ENCODE peak calls at places on chromosome 15, in five cellular contexts. Z is HepG2, B is H1, P is K562, I is GM12878. T is an unnamed sample.
A peak's percentile ranks its signal among the peaks of the same experiment; 100 is the strongest.

GRCh38 chr15:92840149-92840548 is 60.0 kb upstream of the CHD2 start:
- DNase-seq in B (no peak), P (no peak), I (no peak), Z (no peak), T (no peak)

GRCh38 chr15:57031605-57032004 is 113.2 kb downstream of the TCF12 start:
- DNase-seq in I (no peak), P (no peak), B (no peak), Z (no peak), T (peak; percentile 69)

GRCh38 chr15:56337084-56337725 is 28.0 kb upstream of the TEX9 start:
- DNase-seq in P (no peak), Z (no peak), I (no peak), B (no peak), T (no peak)

GRCh38 chr15:60618206-60618605 is 139.3 kb upstream of the ICE2 start:
- DNase-seq in B (no peak), Z (no peak), I (no peak), P (no peak), T (no peak)

GRCh38 chr15:82952156-82953081 is at the start of gene HOMER2:
- DNase-seq in B (peak; percentile 71), P (peak; percentile 66), Z (peak; percentile 10), I (no peak), T (peak; percentile 68)

GRCh38 chr15:64354683-64355558 is 1.1 kb downstream of the CSNK1G1 start:
- DNase-seq in B (no peak), I (no peak), P (no peak), Z (no peak), T (no peak)

GRCh38 chr15:25800761-25801515 is 62.2 kb downstream of the ATP10A start:
- DNase-seq in B (peak; percentile 16), I (no peak), Z (no peak), P (no peak), T (no peak)

GRCh38 chr15:57547243-57547755 is 44.4 kb upstream of the MYZAP start:
- DNase-seq in B (no peak), Z (no peak), P (no peak), I (no peak), T (no peak)

GRCh38 chr15:45101749-45102148 is 12.2 kb downstream of the DUOX2 start:
- DNase-seq in Z (no peak), P (no peak), B (no peak), I (no peak), T (no peak)

GRCh38 chr15:39404767-39405173 is 176.1 kb upstream of the THBS1 start:
- DNase-seq in I (no peak), B (no peak), Z (no peak), P (peak; percentile 22), T (no peak)

GRCh38 chr15:90143176-90143655 is 40.9 kb upstream of the IDH2 start:
- DNase-seq in P (peak; percentile 97), I (no peak), Z (no peak), B (peak; percentile 91), T (peak; percentile 95)

GRCh38 chr15:101248274-101248673 is 3.6 kb downstream of the CHSY1 start:
- DNase-seq in I (no peak), B (no peak), P (no peak), Z (no peak), T (no peak)

GRCh38 chr15:40280260-40281056 is 2.4 kb downstream of the ANKRD63 start:
- DNase-seq in P (no peak), B (peak; percentile 74), I (no peak), Z (no peak), T (peak; percentile 73)

GRCh38 chr15:58179206-58179605 is 41.0 kb downstream of the AQP9 start:
- DNase-seq in I (no peak), B (no peak), P (peak; percentile 35), Z (no peak), T (no peak)

GRCh38 chr15:40333922-40334492 is 6.7 kb downstream of the CCDC9B start:
- DNase-seq in Z (no peak), B (no peak), P (no peak), I (no peak), T (no peak)

GRCh38 chr15:33801954-33802353 is 166.3 kb upstream of the CHRM5 start:
- DNase-seq in I (no peak), P (no peak), Z (no peak), B (no peak), T (no peak)

GRCh38 chr15:74381190-74381453 is 13.7 kb upstream of the CYP11A1 start:
- DNase-seq in Z (no peak), I (no peak), P (no peak), B (no peak), T (no peak)

DNA sequence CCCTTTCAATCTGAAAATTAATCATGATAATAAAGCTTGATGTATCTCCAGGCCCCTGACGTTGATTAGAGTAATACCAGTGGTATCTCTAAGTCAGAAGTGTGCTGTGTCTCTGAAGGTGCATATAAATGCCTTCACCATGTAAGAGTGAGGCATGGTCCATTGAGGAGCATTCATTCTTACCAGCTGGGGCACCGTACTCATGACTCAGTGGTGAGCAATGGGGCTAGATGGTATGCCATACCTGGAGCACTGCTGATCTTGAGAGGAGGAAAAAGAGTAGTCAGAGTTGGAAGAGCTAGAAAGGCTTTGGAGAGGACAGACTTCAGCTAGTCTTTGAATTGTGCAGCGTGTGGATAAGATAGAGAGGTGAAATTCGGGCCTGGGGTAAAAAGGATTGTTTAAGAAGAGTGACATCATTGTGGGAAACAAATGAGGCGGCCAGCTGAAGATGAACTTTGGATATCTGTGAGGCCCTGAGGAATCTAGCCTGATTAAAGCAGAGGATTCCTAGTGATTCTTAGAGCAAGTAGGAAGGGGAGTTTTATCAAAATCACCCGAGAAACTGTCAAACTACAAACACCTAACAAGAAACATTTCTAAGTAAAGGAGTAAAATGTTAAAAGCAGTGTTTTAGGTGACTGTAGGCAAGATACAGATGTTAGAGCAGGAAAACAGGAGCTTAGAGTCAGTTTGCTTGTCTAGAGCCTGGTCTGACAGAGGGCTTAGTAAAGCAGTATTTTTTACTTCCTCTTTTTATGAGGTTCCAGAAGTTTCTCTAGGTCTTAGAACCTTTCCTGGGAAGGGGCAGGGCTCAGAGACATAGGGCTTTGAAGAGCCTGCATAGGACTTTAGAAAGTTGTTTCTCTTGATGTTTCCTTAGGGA is 13.6 kb downstream of the TMOD3 start:
- DNase-seq in I (no peak), Z (peak; percentile 71), P (no peak), B (no peak), T (no peak)
- TF ChIP-seq CREB1 in I (no peak), Z (no peak), P (no peak), B (no peak), T (no peak)

GRCh38 chr15:80778621-80778963 is 578 bp upstream of the CEMIP start:
- DNase-seq in B (no peak), I (no peak), P (no peak), Z (no peak), T (no peak)

GRCh38 chr15:80775340-80775739 is 3.8 kb upstream of the CEMIP start:
- DNase-seq in B (no peak), Z (no peak), I (no peak), P (no peak), T (no peak)

GRCh38 chr15:80777137-80777536 is 2.0 kb upstream of the CEMIP start:
- DNase-seq in Z (no peak), I (no peak), P (no peak), B (no peak), T (no peak)

GRCh38 chr15:80777836-80778620 is 1.1 kb upstream of the CEMIP start:
- DNase-seq in P (no peak), I (no peak), B (no peak), Z (no peak), T (no peak)

GRCh38 chr15:80776420-80777045 is 2.6 kb upstream of the CEMIP start:
- DNase-seq in Z (peak; percentile 62), P (peak; percentile 57), I (no peak), B (peak; percentile 83), T (peak; percentile 88)
- H2AFZ ChIP-seq in Z (no peak overlapping the region), P (no peak overlapping the region), I (no peak overlapping the region), B (peak overlapping the region; percentile 94), T (no peak overlapping the region)

DNA sequence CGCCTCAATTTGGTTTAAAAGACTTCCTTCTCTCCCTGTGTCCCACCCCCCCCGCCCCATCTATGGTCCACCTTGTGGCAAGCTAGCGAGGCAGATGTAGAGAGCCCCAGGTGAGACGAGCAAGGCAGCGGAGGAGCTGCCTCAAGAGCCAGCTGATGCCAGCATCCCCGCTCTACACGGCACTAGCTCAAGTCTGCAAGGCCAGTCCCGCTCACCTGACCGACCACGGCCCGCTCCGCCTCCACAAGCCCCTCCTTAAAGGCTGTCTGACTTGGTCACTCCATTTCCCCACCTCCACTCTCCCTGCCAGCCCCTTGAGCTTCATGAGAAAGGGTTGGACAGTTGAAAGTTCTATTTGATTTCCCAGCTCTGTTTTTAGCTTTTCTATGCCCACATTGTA is 56.2 kb upstream of the IGF1R start:
- DNase-seq in Z (no peak), B (peak; percentile 47), I (no peak), P (no peak), T (no peak)
- TF ChIP-seq CREB1 in Z (no peak), B (no peak), I (no peak), P (no peak), T (no peak)

DNA sequence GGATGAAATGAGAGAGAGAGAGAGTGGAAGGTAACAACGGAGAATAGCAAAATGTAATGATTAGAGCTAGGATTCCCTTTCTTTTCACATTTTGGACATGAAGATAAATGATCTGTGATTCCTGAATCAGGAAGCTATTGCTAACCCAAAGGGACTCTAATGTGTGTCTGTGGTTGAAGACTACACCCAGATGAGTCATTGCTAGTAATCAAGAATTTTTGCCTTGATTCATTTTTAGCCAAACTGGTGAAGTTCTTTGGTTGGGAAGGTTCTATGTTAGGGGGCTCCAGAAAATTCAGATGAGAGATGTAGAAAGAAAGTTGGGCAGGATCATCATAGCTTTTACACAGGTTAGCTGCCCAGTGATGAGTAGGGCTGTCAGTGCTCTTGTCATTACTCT is 116.4 kb downstream of the DUT start:
- DNase-seq in I (no peak), B (no peak), Z (no peak), P (no peak), T (no peak)
- H2AFZ ChIP-seq in I (no peak overlapping the region), B (no peak overlapping the region), Z (no peak overlapping the region), P (no peak overlapping the region), T (no peak overlapping the region)

GRCh38 chr15:66156310-66156975 is 97.1 kb downstream of the MEGF11 start:
- DNase-seq in I (no peak), P (no peak), Z (no peak), B (no peak), T (no peak)
- TF ChIP-seq CREB1 in I (no peak), P (no peak), Z (no peak), B (no peak), T (no peak)

T was measured in GM23338.